ENCODE peak calls at places on chromosomes 5 and 9, in ten cellular contexts. Y is left lung; X is breast epithelium; G is upper lobe of right lung; R is colonic mucosa; L is HepG2; T is A549; V is upper lobe of left lung; O is CD8-positive, alpha-beta T cell; E is effector memory CD4-positive, alpha-beta T cell. A is an unnamed sample.

GRCh38 chr9:1267581-1267980 is 217.4 kb downstream of the DMRT2 start:
- DNase-seq in O (no peak), Y (no peak), T (no peak), X (no peak), R (no peak), L (no peak), G (no peak), E (no peak), V (no peak), A (no peak)

GRCh38 chr9:37449877-37450632 is 15.2 kb downstream of the ZBTB5 start:
- DNase-seq in X (no peak), Y (no peak), R (no peak), G (no peak), L (no peak), T (no peak), V (no peak), O (no peak), E (no peak), A (no peak)

GRCh38 chr9:133892193-133892920 is 99.8 kb downstream of the VAV2 start:
- DNase-seq in T (no peak), R (peak; percentile 52), X (no peak), L (peak; percentile 99), O (no peak), G (no peak), V (no peak), E (no peak), Y (no peak), A (no peak)

GRCh38 chr9:109098221-109098959 is 21.4 kb downstream of the TMEM245 start:
- DNase-seq in E (no peak), G (no peak), T (no peak), R (no peak), Y (no peak), X (no peak), O (no peak), L (peak; percentile 68), V (no peak), A (no peak)

GRCh38 chr5:137199966-137200365 is 299.2 kb downstream of the SPOCK1 start:
- DNase-seq in V (no peak), X (no peak), L (no peak), G (no peak), T (peak; percentile 15), E (no peak), R (no peak), O (no peak), Y (no peak), A (no peak)

GRCh38 chr5:143138839-143139238 is 264.6 kb downstream of the NR3C1 start:
- DNase-seq in E (no peak), V (no peak), X (no peak), R (no peak), Y (no peak), G (no peak), O (no peak), T (no peak), L (no peak), A (no peak)

GRCh38 chr5:180438785-180439780 is 55.1 kb upstream of the CNOT6 start:
- DNase-seq in O (no peak), E (no peak), G (peak; percentile 73), X (no peak), V (peak; percentile 71), L (no peak), T (no peak), Y (no peak), R (no peak), A (no peak)

GRCh38 chr9:26502311-26502710 is 390.3 kb downstream of the CAAP1 start:
- DNase-seq in T (no peak), L (no peak), O (no peak), V (no peak), E (no peak), Y (no peak), X (no peak), G (no peak), R (no peak), A (no peak)

GRCh38 chr9:90891656-90892055 is 90.0 kb downstream of the SYK start:
- DNase-seq in Y (no peak), E (no peak), T (no peak), G (no peak), O (no peak), X (no peak), R (no peak), V (no peak), L (no peak), A (no peak)

GRCh38 chr9:99385215-99385614 is 163.1 kb downstream of the SEC61B start:
- DNase-seq in O (no peak), V (no peak), X (no peak), G (no peak), T (no peak), L (no peak), E (no peak), R (no peak), Y (no peak), A (no peak)

GRCh38 chr9:12351293-12351852 is 341.8 kb upstream of the TYRP1 start:
- DNase-seq in E (no peak), R (no peak), V (no peak), X (no peak), O (no peak), L (no peak), G (no peak), T (no peak), Y (no peak), A (no peak)

GRCh38 chr5:135822959-135823358 is 11.5 kb upstream of the SLC25A48 start:
- DNase-seq in O (peak; percentile 34), V (no peak), R (no peak), G (no peak), X (no peak), T (no peak), L (no peak), Y (no peak), E (no peak), A (no peak)

GRCh38 chr5:157607371-157608161 is 32.0 kb upstream of the ADAM19 start:
- DNase-seq in L (no peak), V (no peak), G (no peak), X (no peak), Y (no peak), O (peak; percentile 63), R (no peak), T (peak; percentile 12), E (peak; percentile 60), A (peak; percentile 65)

GRCh38 chr9:127256324-127256723 is 8.2 kb upstream of the GARNL3 start:
- DNase-seq in O (no peak), G (no peak), V (no peak), E (no peak), T (no peak), Y (no peak), X (no peak), L (peak; percentile 36), R (no peak), A (no peak)
- H3K4me1 ChIP-seq in O (no peaks in the 10 kb centered on the region), G (no peaks in the 10 kb centered on the region), V (no peaks in the 10 kb centered on the region), E (no peaks in the 10 kb centered on the region), T (no peaks in the 10 kb centered on the region), Y (no peaks in the 10 kb centered on the region), X (no peaks in the 10 kb centered on the region), L (peaks cover 7% of the 10 kb centered on the region), R (no peaks in the 10 kb centered on the region), A (no peaks in the 10 kb centered on the region)

DNA sequence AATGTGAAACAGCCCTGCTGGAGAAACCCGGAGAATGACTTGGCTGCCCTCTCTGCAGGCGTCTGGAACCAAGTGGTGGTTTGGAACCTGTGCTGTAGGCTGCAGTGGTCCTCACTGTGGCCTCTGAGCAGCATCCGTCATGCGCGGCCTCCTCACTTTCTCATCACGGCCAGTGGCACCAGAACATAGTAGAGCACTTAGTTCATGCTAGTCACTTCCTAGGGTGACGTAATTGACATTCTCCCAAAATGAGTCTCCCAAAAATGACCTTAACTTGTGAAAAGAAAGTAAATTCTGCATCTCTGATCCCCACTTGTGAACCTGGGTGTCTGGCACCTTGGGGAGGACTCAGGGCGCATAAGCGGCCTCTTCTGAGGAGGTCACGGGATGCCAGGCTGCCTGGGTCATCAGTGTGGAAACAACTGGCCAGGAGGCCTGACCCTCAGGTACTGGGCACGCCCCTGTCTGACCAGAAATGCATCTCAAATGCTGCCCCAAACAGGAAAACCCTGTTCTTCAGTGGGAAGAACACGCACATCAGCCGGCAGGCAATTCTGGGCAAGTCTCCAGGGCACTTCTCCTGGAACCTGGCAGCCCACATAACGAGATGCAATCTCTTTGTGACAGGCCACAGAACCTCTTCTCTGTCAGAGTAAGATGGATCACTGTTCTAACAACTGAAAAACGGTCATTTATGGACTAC is 36.6 kb upstream of the SPTLC1 start:
- DNase-seq in G (no peak), T (no peak), O (no peak), L (no peak), V (no peak), X (peak; percentile 87), R (no peak), E (no peak), Y (no peak), A (no peak)
- H3K27ac ChIP-seq in G (no peak overlapping the region), T (no peak overlapping the region), O (no peak overlapping the region), L (no peak overlapping the region), V (no peak overlapping the region), X (peak overlapping the region; percentile 40), R (no peak overlapping the region), E (no peak overlapping the region), Y (no peak overlapping the region), A (no peak overlapping the region)

GRCh38 chr5:140256726-140257125 is 46.2 kb downstream of the PFDN1 start:
- DNase-seq in E (no peak), Y (no peak), R (no peak), V (no peak), G (no peak), O (no peak), T (no peak), L (no peak), X (no peak), A (no peak)

GRCh38 chr5:140258016-140258415 is 44.9 kb downstream of the PFDN1 start:
- DNase-seq in G (no peak), E (no peak), R (no peak), L (no peak), X (no peak), O (no peak), Y (no peak), V (no peak), T (no peak), A (no peak)

GRCh38 chr5:140259509-140259908 is 43.4 kb downstream of the PFDN1 start:
- DNase-seq in O (no peak), X (no peak), Y (no peak), G (no peak), E (no peak), V (no peak), T (no peak), L (no peak), R (peak; percentile 69), A (peak; percentile 68)

GRCh38 chr5:140260089-140260656 is 42.7 kb downstream of the PFDN1 start:
- DNase-seq in T (no peak), R (no peak), O (no peak), L (no peak), Y (no peak), X (no peak), G (no peak), V (no peak), E (no peak), A (no peak)

DNA sequence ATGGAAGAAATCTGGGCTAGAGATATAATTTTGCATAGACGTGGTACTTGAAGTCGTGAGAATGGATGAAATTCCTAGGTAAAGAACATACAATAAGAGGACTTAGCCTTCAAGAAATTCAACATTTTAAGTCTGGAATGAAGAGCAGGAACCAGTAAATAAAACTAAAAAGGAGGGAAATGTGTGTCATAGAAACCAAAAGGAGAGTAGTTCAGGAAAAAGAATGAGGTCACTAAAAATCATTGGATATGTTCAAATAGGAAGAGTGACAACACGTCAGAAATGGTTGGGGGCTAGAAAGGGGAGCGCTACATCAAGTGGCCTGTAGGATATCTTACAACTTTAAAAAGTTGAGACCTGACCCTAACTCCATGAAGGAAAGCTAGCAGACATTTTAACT is 44.0 kb downstream of the PFDN1 start:
- DNase-seq in G (no peak), V (no peak), O (no peak), Y (no peak), R (no peak), X (no peak), E (no peak), T (no peak), L (no peak), A (no peak)
- H3K4me1 ChIP-seq in G (peaks cover 32% of the 10 kb centered on the region), V (peaks cover 26% of the 10 kb centered on the region), O (no peaks in the 10 kb centered on the region), Y (peaks cover 48% of the 10 kb centered on the region), R (peaks cover 4% of the 10 kb centered on the region), X (no peaks in the 10 kb centered on the region), E (peaks cover 13% of the 10 kb centered on the region), T (peaks cover 27% of the 10 kb centered on the region), L (peaks cover 42% of the 10 kb centered on the region), A (peaks cover 58% of the 10 kb centered on the region)

GRCh38 chr5:149803153-149803552 is 73.0 kb downstream of the PPARGC1B start:
- DNase-seq in X (no peak), E (no peak), O (no peak), G (no peak), R (no peak), T (no peak), V (no peak), Y (no peak), L (no peak), A (no peak)
- H3K27ac ChIP-seq in X (peak overlapping the region; percentile 58), E (no peak overlapping the region), O (no peak overlapping the region), G (no peak overlapping the region), R (no peak overlapping the region), T (no peak overlapping the region), V (no peak overlapping the region), Y (no peak overlapping the region), L (no peak overlapping the region), A (no peak overlapping the region)